ENCODE peak calls at places on chromosome 17, in nine cellular contexts. V is ovary, E is HCT116, T is erythroblast, C is lower leg skin, F is A549, D is endothelial cell of umbilical vein, Z is body of pancreas, I is Peyer's patch. R is an unnamed sample.

GRCh38 chr17:336110-337021 is 16.2 kb downstream of the RPH3AL start:
- DNase-seq in V (peak), E (no peak), T (no peak), C (peak), F (no peak), D (peak), Z (peak), I (peak), R (no peak)

GRCh38 chr17:5706835-5707234 is 122.5 kb upstream of the NLRP1 start:
- DNase-seq in V (peak), E (peak), T (peak), C (peak), F (peak), D (peak), Z (peak), I (peak), R (peak)

GRCh38 chr17:78316867-78317816 is 42.7 kb downstream of the SOCS3 start:
- DNase-seq in V (no peak), E (no peak), T (no peak), C (no peak), F (peak), D (no peak), Z (no peak), I (peak), R (peak)

GRCh38 chr17:9432121-9432866 is 143.3 kb downstream of the STX8 start:
- DNase-seq in V (no peak), E (no peak), T (no peak), C (no peak), F (no peak), D (no peak), Z (no peak), I (no peak), R (no peak)

GRCh38 chr17:58525239-58525638 is 10.8 kb upstream of the MTMR4 start:
- DNase-seq in V (peak), E (no peak), T (no peak), C (no peak), F (no peak), D (peak), Z (no peak), I (no peak), R (no peak)

GRCh38 chr17:77320501-77321256 is 179.9 kb downstream of the SEC14L1 start:
- DNase-seq in V (peak), E (no peak), T (peak), C (peak), F (no peak), D (no peak), Z (no peak), I (peak), R (no peak)

GRCh38 chr17:43563262-43564079 is 17.3 kb upstream of the ETV4 start:
- DNase-seq in V (no peak), E (no peak), T (no peak), C (no peak), F (no peak), D (no peak), Z (no peak), I (no peak), R (no peak)

GRCh38 chr17:4479982-4480751 is 18.5 kb upstream of the SPNS2 start:
- DNase-seq in V (no peak), E (no peak), T (no peak), C (no peak), F (no peak), D (no peak), Z (peak), I (peak), R (no peak)

GRCh38 chr17:74210191-74211140 is 2.9 kb upstream of the TTYH2 start:
- DNase-seq in V (peak), E (peak), T (peak), C (no peak), F (peak), D (peak), Z (peak), I (peak), R (peak)

GRCh38 chr17:33200116-33200515 is 93.0 kb downstream of the ASIC2 start:
- DNase-seq in V (no peak), E (no peak), T (no peak), C (no peak), F (no peak), D (no peak), Z (no peak), I (no peak), R (no peak)

GRCh38 chr17:9006175-9006767 is 15.0 kb upstream of the NTN1 start:
- DNase-seq in V (no peak), E (no peak), T (no peak), C (peak), F (no peak), D (no peak), Z (no peak), I (no peak), R (no peak)

GRCh38 chr17:57939797-57940196 is 15.4 kb downstream of the CUEDC1 start:
- DNase-seq in V (no peak), E (no peak), T (peak), C (no peak), F (no peak), D (no peak), Z (no peak), I (no peak), R (no peak)

GRCh38 chr17:48505788-48506187 is 25.0 kb downstream of the HOXB1 start:
- DNase-seq in V (no peak), E (peak), T (peak), C (no peak), F (peak), D (peak), Z (no peak), I (no peak), R (peak)

GRCh38 chr17:30398328-30399041 is 19.8 kb downstream of the CPD start:
- DNase-seq in V (no peak), E (no peak), T (peak), C (no peak), F (no peak), D (no peak), Z (no peak), I (no peak), R (no peak)

GRCh38 chr17:17063546-17064122 is 21.4 kb downstream of the MPRIP start:
- DNase-seq in V (no peak), E (no peak), T (no peak), C (peak), F (no peak), D (no peak), Z (no peak), I (no peak), R (no peak)

GRCh38 chr17:13593757-13594156 is 8.0 kb downstream of the HS3ST3A1 start:
- DNase-seq in V (no peak), E (no peak), T (no peak), C (no peak), F (no peak), D (no peak), Z (no peak), I (no peak), R (peak)

GRCh38 chr17:17886747-17887146 is 50.0 kb upstream of the SREBF1 start:
- DNase-seq in V (no peak), E (no peak), T (no peak), C (no peak), F (no peak), D (no peak), Z (no peak), I (no peak), R (no peak)

GRCh38 chr17:51275381-51275780 is 15.0 kb downstream of the UTP18 start:
- DNase-seq in V (no peak), E (no peak), T (no peak), C (no peak), F (no peak), D (no peak), Z (no peak), I (no peak), R (no peak)

GRCh38 chr17:45775576-45776011 is 8.5 kb upstream of the CRHR1 start:
- DNase-seq in V (no peak), E (no peak), T (no peak), C (no peak), F (no peak), D (no peak), Z (peak), I (no peak), R (no peak)

GRCh38 chr17:41800601-41801373 is 11.0 kb downstream of the P3H4 start:
- DNase-seq in V (peak), E (peak), T (no peak), C (peak), F (peak), D (no peak), Z (no peak), I (peak), R (peak)

GRCh38 chr17:14756469-14756868 is 455.6 kb downstream of the HS3ST3B1 start:
- DNase-seq in V (no peak), E (no peak), T (no peak), C (no peak), F (no peak), D (no peak), Z (no peak), I (no peak), R (peak)

GRCh38 chr17:15659236-15659635 is 24.9 kb downstream of the TRIM16 start:
- DNase-seq in V (no peak), E (no peak), T (no peak), C (no peak), F (no peak), D (no peak), Z (no peak), I (no peak), R (no peak)

GRCh38 chr17:39939588-39940419 is 12.3 kb downstream of the LRRC3C start:
- DNase-seq in V (no peak), E (no peak), T (peak), C (no peak), F (peak), D (peak), Z (no peak), I (no peak), R (no peak)

GRCh38 chr17:32878211-32878610 is 1.3 kb upstream of the MYO1D start:
- DNase-seq in V (peak), E (no peak), T (no peak), C (peak), F (no peak), D (no peak), Z (peak), I (peak), R (no peak)

GRCh38 chr17:44598932-44599297 is 41.6 kb downstream of the FZD2 start:
- DNase-seq in V (no peak), E (no peak), T (no peak), C (no peak), F (no peak), D (no peak), Z (no peak), I (no peak), R (no peak)

GRCh38 chr17:44557653-44558285 is 485 bp downstream of the FZD2 start:
- DNase-seq in V (peak), E (no peak), T (peak), C (peak), F (no peak), D (peak), Z (peak), I (no peak), R (no peak)

GRCh38 chr17:29032798-29033197 is 10.1 kb upstream of the PIPOX start:
- DNase-seq in V (no peak), E (no peak), T (no peak), C (no peak), F (no peak), D (no peak), Z (no peak), I (no peak), R (no peak)

GRCh38 chr17:65783845-65784334 is 222.4 kb upstream of the AXIN2 start:
- DNase-seq in V (peak), E (peak), T (no peak), C (no peak), F (peak), D (peak), Z (no peak), I (no peak), R (peak)

GRCh38 chr17:29140631-29141483 is 39.3 kb downstream of the MYO18A start:
- DNase-seq in V (no peak), E (no peak), T (no peak), C (no peak), F (no peak), D (peak), Z (no peak), I (peak), R (no peak)

GRCh38 chr17:33686171-33686570 is 393.1 kb upstream of the ASIC2 start:
- DNase-seq in V (no peak), E (no peak), T (peak), C (peak), F (peak), D (no peak), Z (no peak), I (no peak), R (no peak)

GRCh38 chr17:7327056-7327455 is 2.1 kb downstream of the NEURL4 start:
- DNase-seq in V (no peak), E (no peak), T (no peak), C (no peak), F (no peak), D (no peak), Z (no peak), I (no peak), R (no peak)
- TF ChIP-seq POLR2A in V (no peak), E (no peak), T (no peak), C (no peak), F (no peak), D (no peak), Z (no peak), I (no peak), R (no peak)

GRCh38 chr17:21373034-21373433 is 3.1 kb upstream of the KCNJ12 start:
- DNase-seq in V (no peak), E (no peak), T (no peak), C (no peak), F (no peak), D (no peak), Z (no peak), I (no peak), R (no peak)

GRCh38 chr17:21373696-21374454 is 2.3 kb upstream of the KCNJ12 start:
- DNase-seq in V (no peak), E (no peak), T (peak), C (no peak), F (no peak), D (no peak), Z (no peak), I (no peak), R (no peak)

GRCh38 chr17:21375757-21376584 is at the start of gene KCNJ12:
- DNase-seq in V (no peak), E (no peak), T (peak), C (no peak), F (no peak), D (peak), Z (no peak), I (no peak), R (no peak)

GRCh38 chr17:21375162-21375560 is 996 bp upstream of the KCNJ12 start:
- DNase-seq in V (no peak), E (no peak), T (no peak), C (no peak), F (no peak), D (no peak), Z (no peak), I (no peak), R (no peak)

GRCh38 chr17:21374455-21375161 is 1.5 kb upstream of the KCNJ12 start:
- DNase-seq in V (no peak), E (no peak), T (peak), C (no peak), F (no peak), D (no peak), Z (no peak), I (no peak), R (no peak)
- TF ChIP-seq POLR2A in V (no peak), E (no peak), T (no peak), C (no peak), F (no peak), D (no peak), Z (no peak), I (no peak), R (no peak)

GRCh38 chr17:50114849-50115357 is 15.1 kb downstream of the SAMD14 start:
- DNase-seq in V (no peak), E (peak), T (peak), C (no peak), F (peak), D (peak), Z (no peak), I (no peak), R (peak)

GRCh38 chr17:50112694-50113093 is 17.3 kb downstream of the SAMD14 start:
- DNase-seq in V (no peak), E (no peak), T (no peak), C (no peak), F (no peak), D (no peak), Z (no peak), I (peak), R (no peak)

GRCh38 chr17:50111687-50112655 is 16.8 kb downstream of the PDK2 start:
- DNase-seq in V (no peak), E (no peak), T (no peak), C (no peak), F (no peak), D (no peak), Z (peak), I (peak), R (peak)

GRCh38 chr17:50114401-50114800 is 15.6 kb downstream of the SAMD14 start:
- DNase-seq in V (no peak), E (no peak), T (no peak), C (no peak), F (no peak), D (no peak), Z (no peak), I (no peak), R (no peak)

DNA sequence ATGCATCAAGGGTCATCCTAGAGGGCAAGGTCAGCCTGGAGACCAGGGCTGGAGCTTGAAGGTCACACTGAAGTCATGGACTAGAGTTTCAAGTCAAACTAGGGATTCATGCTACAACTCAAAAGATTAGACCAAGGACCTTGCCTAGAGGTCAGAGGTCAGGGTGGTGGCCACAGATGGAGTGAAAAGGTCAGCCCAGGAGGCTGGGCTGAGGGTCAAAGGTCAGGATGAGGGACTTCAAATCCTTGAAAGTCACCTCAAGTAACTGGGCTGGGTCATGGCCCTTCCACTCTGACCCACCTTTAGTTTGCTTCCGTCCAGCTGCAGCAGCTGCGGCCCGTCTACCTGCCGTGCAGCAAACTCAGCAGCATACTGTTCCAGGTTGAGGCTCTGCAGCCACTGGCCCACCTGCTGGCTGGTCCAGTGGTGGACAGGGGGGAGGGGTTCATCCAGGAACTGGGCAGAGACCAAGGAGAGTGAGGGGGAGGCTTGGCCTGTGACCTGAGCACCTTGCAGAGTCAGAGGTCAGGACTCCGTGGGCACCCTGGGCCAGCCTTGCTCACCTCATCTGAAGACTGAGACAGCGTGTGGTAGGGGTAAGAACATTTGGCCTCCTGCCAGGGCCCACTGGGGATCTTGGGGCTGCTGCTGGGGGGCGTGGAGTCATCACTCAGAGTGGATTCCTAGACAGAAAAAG is 16.2 kb downstream of the SAMD14 start:
- DNase-seq in V (no peak), E (no peak), T (no peak), C (no peak), F (no peak), D (no peak), Z (no peak), I (no peak), R (no peak)
- TF ChIP-seq POLR2A in V (no peak), E (no peak), T (no peak), C (no peak), F (no peak), D (no peak), Z (no peak), I (no peak), R (no peak)

GRCh38 chr17:81552244-81553017 is at the start of gene FAAP100:
- DNase-seq in V (peak), E (peak), T (peak), C (peak), F (peak), D (peak), Z (peak), I (peak), R (peak)

GRCh38 chr17:81553616-81554181 is 1.5 kb upstream of the FAAP100 start:
- DNase-seq in V (peak), E (peak), T (peak), C (no peak), F (peak), D (peak), Z (peak), I (no peak), R (no peak)

GRCh38 chr17:81550830-81551457 is 1.2 kb downstream of the FAAP100 start:
- DNase-seq in V (no peak), E (no peak), T (no peak), C (no peak), F (no peak), D (no peak), Z (peak), I (no peak), R (no peak)

GRCh38 chr17:81551458-81552243 is 502 bp downstream of the FAAP100 start:
- DNase-seq in V (no peak), E (no peak), T (peak), C (no peak), F (no peak), D (peak), Z (peak), I (peak), R (peak)

DNA sequence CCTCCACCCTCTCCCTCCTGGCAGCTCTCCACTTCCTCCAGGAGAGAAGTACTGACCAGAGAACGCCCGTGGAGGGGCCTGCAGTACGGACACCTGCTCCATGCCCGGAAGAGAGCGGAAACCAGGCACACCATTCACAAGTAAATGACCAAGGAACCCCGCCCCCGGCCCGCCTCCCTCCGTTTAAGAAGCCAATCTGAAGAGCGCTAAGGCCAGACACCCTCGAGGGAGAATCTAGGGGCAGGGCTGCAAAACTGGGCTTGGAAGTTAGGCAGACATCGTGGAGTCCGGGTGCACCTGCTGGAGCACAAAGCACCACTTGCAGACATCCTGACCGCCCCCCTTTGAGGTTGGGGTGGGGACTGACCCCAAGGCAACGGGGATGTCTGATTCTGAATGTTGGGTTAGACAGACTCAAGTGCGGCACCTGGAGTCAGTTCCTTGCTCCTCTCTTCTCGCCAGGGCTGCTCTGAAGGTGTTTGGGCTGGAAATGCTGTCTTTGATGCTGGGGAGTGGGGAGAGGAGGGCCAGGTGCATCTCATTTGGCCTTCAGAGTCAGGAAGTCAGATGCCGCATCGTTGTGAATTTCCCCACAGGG is 964 bp upstream of the FAAP100 start:
- DNase-seq in V (peak), E (peak), T (peak), C (peak), F (peak), D (peak), Z (peak), I (peak), R (peak)
- TF ChIP-seq POLR2A in V (no peak), E (peak), T (no peak), C (no peak), F (peak), D (peak), Z (no peak), I (no peak), R (peak)

GRCh38 chr17:75266315-75267145 is 4.5 kb downstream of the MIF4GD start:
- DNase-seq in V (no peak), E (no peak), T (no peak), C (no peak), F (no peak), D (peak), Z (no peak), I (no peak), R (no peak)
- TF ChIP-seq POLR2A in V (no peak), E (no peak), T (no peak), C (no peak), F (no peak), D (no peak), Z (no peak), I (no peak), R (peak)